ENCODE peak calls at places on chromosomes 2 and 18, in seven cellular contexts. One of them, this sample, is unnamed.

GRCh38 chr2:216713691-216714411 is 18.5 kb upstream of the IGFBP5 start:
- DNase-seq in pancreas: no peak
- DNase-seq in CD8-positive, alpha-beta T cell: no peak
- DNase-seq in SK-N-SH: no peak
- DNase-seq in PC-9: no peak
- DNase-seq in GM23248: peak; percentile 98
- DNase-seq in GM23338: no peak
- DNase-seq in this sample: peak; percentile 68

GRCh38 chr2:25993049-25993448 is 10.8 kb upstream of the KIF3C start:
- DNase-seq in GM23338: no peak
- DNase-seq in SK-N-SH: no peak
- DNase-seq in pancreas: no peak
- DNase-seq in CD8-positive, alpha-beta T cell: no peak
- DNase-seq in PC-9: no peak
- DNase-seq in GM23248: no peak
- DNase-seq in this sample: no peak

GRCh38 chr2:178865121-178865520 is 57.9 kb upstream of the TTN start:
- DNase-seq in pancreas: no peak
- DNase-seq in CD8-positive, alpha-beta T cell: no peak
- DNase-seq in SK-N-SH: no peak
- DNase-seq in PC-9: peak; percentile 54
- DNase-seq in GM23338: no peak
- DNase-seq in GM23248: peak; percentile 71
- DNase-seq in this sample: no peak

GRCh38 chr2:157155992-157156391 is 101.5 kb upstream of the GALNT5 start:
- DNase-seq in CD8-positive, alpha-beta T cell: no peak
- DNase-seq in GM23338: no peak
- DNase-seq in PC-9: no peak
- DNase-seq in pancreas: no peak
- DNase-seq in SK-N-SH: no peak
- DNase-seq in GM23248: no peak
- DNase-seq in this sample: no peak

GRCh38 chr2:239355139-239355538 is 45.7 kb downstream of the HDAC4 start:
- DNase-seq in PC-9: no peak
- DNase-seq in pancreas: no peak
- DNase-seq in CD8-positive, alpha-beta T cell: no peak
- DNase-seq in GM23248: peak; percentile 58
- DNase-seq in GM23338: no peak
- DNase-seq in SK-N-SH: no peak
- DNase-seq in this sample: no peak

GRCh38 chr2:239293450-239294430 is 107.1 kb downstream of the HDAC4 start:
- DNase-seq in GM23248: no peak
- DNase-seq in CD8-positive, alpha-beta T cell: peak; percentile 64
- DNase-seq in GM23338: no peak
- DNase-seq in SK-N-SH: no peak
- DNase-seq in PC-9: no peak
- DNase-seq in pancreas: no peak
- DNase-seq in this sample: peak; percentile 39

GRCh38 chr2:144441711-144442141 is 78.2 kb downstream of the ZEB2 start:
- DNase-seq in pancreas: no peak
- DNase-seq in GM23248: no peak
- DNase-seq in PC-9: no peak
- DNase-seq in GM23338: no peak
- DNase-seq in SK-N-SH: no peak
- DNase-seq in CD8-positive, alpha-beta T cell: no peak
- DNase-seq in this sample: no peak

GRCh38 chr2:233556756-233557736 is 9.5 kb downstream of the USP40 start:
- DNase-seq in SK-N-SH: no peak
- DNase-seq in GM23338: peak; percentile 24
- DNase-seq in pancreas: no peak
- DNase-seq in CD8-positive, alpha-beta T cell: no peak
- DNase-seq in PC-9: peak; percentile 55
- DNase-seq in GM23248: peak; percentile 61
- DNase-seq in this sample: no peak

GRCh38 chr2:14557111-14557510 is 75.4 kb upstream of the LRATD1 start:
- DNase-seq in GM23248: no peak
- DNase-seq in GM23338: no peak
- DNase-seq in CD8-positive, alpha-beta T cell: no peak
- DNase-seq in SK-N-SH: no peak
- DNase-seq in PC-9: no peak
- DNase-seq in pancreas: no peak
- DNase-seq in this sample: no peak

GRCh38 chr2:37625781-37626548 is 45.5 kb downstream of the CDC42EP3 start:
- DNase-seq in CD8-positive, alpha-beta T cell: peak; percentile 59
- DNase-seq in GM23338: no peak
- DNase-seq in pancreas: peak; percentile 20
- DNase-seq in PC-9: no peak
- DNase-seq in SK-N-SH: no peak
- DNase-seq in GM23248: peak; percentile 61
- DNase-seq in this sample: no peak

GRCh38 chr2:99571609-99572344 is 82.0 kb upstream of the REV1 start:
- DNase-seq in CD8-positive, alpha-beta T cell: no peak
- DNase-seq in pancreas: no peak
- DNase-seq in GM23248: peak; percentile 40
- DNase-seq in SK-N-SH: no peak
- DNase-seq in PC-9: no peak
- DNase-seq in GM23338: no peak
- DNase-seq in this sample: no peak

GRCh38 chr2:23460228-23460627 is 75.2 kb downstream of the KLHL29 start:
- DNase-seq in PC-9: no peak
- DNase-seq in SK-N-SH: no peak
- DNase-seq in CD8-positive, alpha-beta T cell: no peak
- DNase-seq in GM23248: peak; percentile 53
- DNase-seq in pancreas: no peak
- DNase-seq in GM23338: peak; percentile 46
- DNase-seq in this sample: no peak

GRCh38 chr2:109379507-109379906 is 234.3 kb downstream of the SEPTIN10 start:
- DNase-seq in GM23248: no peak
- DNase-seq in pancreas: no peak
- DNase-seq in CD8-positive, alpha-beta T cell: peak; percentile 3
- DNase-seq in GM23338: no peak
- DNase-seq in SK-N-SH: no peak
- DNase-seq in PC-9: no peak
- DNase-seq in this sample: no peak

GRCh38 chr18:10973579-10974260 is 175.6 kb downstream of the PIEZO2 start:
- DNase-seq in PC-9: no peak
- DNase-seq in SK-N-SH: no peak
- DNase-seq in GM23338: no peak
- DNase-seq in CD8-positive, alpha-beta T cell: no peak
- DNase-seq in GM23248: peak; percentile 53
- DNase-seq in pancreas: no peak
- DNase-seq in this sample: no peak

GRCh38 chr18:3261035-3261392 is 919 bp upstream of the MYL12B start:
- DNase-seq in GM23248: no peak
- DNase-seq in pancreas: no peak
- DNase-seq in SK-N-SH: no peak
- DNase-seq in GM23338: no peak
- DNase-seq in CD8-positive, alpha-beta T cell: no peak
- DNase-seq in PC-9: no peak
- DNase-seq in this sample: no peak

GRCh38 chr2:80244905-80245584 is 59.5 kb downstream of the LRRTM1 start:
- DNase-seq in CD8-positive, alpha-beta T cell: no peak
- DNase-seq in SK-N-SH: no peak
- DNase-seq in GM23338: no peak
- DNase-seq in PC-9: no peak
- DNase-seq in GM23248: no peak
- DNase-seq in pancreas: no peak
- DNase-seq in this sample: no peak

GRCh38 chr18:31512203-31512764 is 14.3 kb downstream of the DSG2 start:
- DNase-seq in GM23248: peak; percentile 42
- DNase-seq in SK-N-SH: no peak
- DNase-seq in PC-9: peak; percentile 72
- DNase-seq in pancreas: no peak
- DNase-seq in CD8-positive, alpha-beta T cell: no peak
- DNase-seq in GM23338: no peak
- DNase-seq in this sample: no peak

GRCh38 chr18:24026457-24026856 is 11.9 kb downstream of the TTC39C start:
- DNase-seq in GM23338: no peak
- DNase-seq in CD8-positive, alpha-beta T cell: no peak
- DNase-seq in pancreas: no peak
- DNase-seq in PC-9: no peak
- DNase-seq in GM23248: no peak
- DNase-seq in SK-N-SH: no peak
- DNase-seq in this sample: no peak

GRCh38 chr2:187934692-187935091 is 357.0 kb upstream of the GULP1 start:
- DNase-seq in pancreas: no peak
- DNase-seq in PC-9: no peak
- DNase-seq in GM23338: no peak
- DNase-seq in SK-N-SH: no peak
- DNase-seq in CD8-positive, alpha-beta T cell: no peak
- DNase-seq in GM23248: no peak
- DNase-seq in this sample: no peak

GRCh38 chr18:1760901-1761300 is 810.4 kb downstream of the METTL4 start:
- DNase-seq in CD8-positive, alpha-beta T cell: no peak
- DNase-seq in pancreas: no peak
- DNase-seq in GM23338: no peak
- DNase-seq in GM23248: no peak
- DNase-seq in PC-9: no peak
- DNase-seq in SK-N-SH: no peak
- DNase-seq in this sample: no peak

GRCh38 chr2:73700661-73701447 is 36.3 kb downstream of the TPRKB start:
- DNase-seq in CD8-positive, alpha-beta T cell: no peak
- DNase-seq in SK-N-SH: no peak
- DNase-seq in pancreas: no peak
- DNase-seq in GM23248: no peak
- DNase-seq in GM23338: no peak
- DNase-seq in PC-9: no peak
- DNase-seq in this sample: no peak

GRCh38 chr2:81692566-81692965 is 1388.0 kb upstream of the LRRTM1 start:
- DNase-seq in CD8-positive, alpha-beta T cell: no peak
- DNase-seq in GM23248: no peak
- DNase-seq in GM23338: no peak
- DNase-seq in SK-N-SH: no peak
- DNase-seq in pancreas: no peak
- DNase-seq in PC-9: no peak
- DNase-seq in this sample: no peak

GRCh38 chr2:38892819-38893218 is 3.1 kb downstream of the ARHGEF33 start:
- DNase-seq in CD8-positive, alpha-beta T cell: no peak
- DNase-seq in SK-N-SH: no peak
- DNase-seq in GM23248: peak; percentile 5
- DNase-seq in GM23338: no peak
- DNase-seq in PC-9: no peak
- DNase-seq in pancreas: no peak
- DNase-seq in this sample: no peak

GRCh38 chr2:101805146-101806088 is 107.9 kb downstream of the MAP4K4 start:
- DNase-seq in SK-N-SH: peak; percentile 52
- DNase-seq in GM23248: no peak
- DNase-seq in PC-9: peak; percentile 18
- DNase-seq in GM23338: peak; percentile 30
- DNase-seq in pancreas: no peak
- DNase-seq in CD8-positive, alpha-beta T cell: no peak
- DNase-seq in this sample: no peak
- H3K27ac ChIP-seq in SK-N-SH: peak overlapping the region; percentile 93
- H3K27ac ChIP-seq in GM23248: peak overlapping the region; percentile 72
- H3K27ac ChIP-seq in PC-9: peak overlapping the region; percentile 80
- H3K27ac ChIP-seq in GM23338: peak overlapping the region; percentile 82
- H3K27ac ChIP-seq in pancreas: no peak overlapping the region
- H3K27ac ChIP-seq in CD8-positive, alpha-beta T cell: no peak overlapping the region
- H3K27ac ChIP-seq in this sample: peak overlapping the region; percentile 35

DNA sequence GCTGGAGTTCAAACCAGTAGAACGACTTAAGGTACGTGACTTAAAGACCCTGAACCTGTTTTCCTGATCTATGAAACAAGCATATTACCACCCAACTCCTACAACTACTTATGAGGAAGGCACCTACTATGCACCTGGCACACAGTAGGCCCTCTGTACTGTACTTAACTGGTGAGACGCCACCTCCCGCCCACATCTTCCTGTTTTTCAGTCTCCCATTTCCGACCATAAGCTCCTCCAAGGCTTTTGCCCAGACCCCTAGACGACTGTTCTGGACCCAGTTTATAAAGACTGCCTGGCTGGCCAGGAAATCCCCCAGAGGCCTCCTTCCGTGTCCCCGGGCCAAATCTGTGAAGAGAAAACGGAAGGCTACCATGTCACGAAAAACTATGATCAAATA is 1.5 kb downstream of the GALNT14 start:
- DNase-seq in GM23338: no peak
- DNase-seq in SK-N-SH: no peak
- DNase-seq in CD8-positive, alpha-beta T cell: no peak
- DNase-seq in pancreas: no peak
- DNase-seq in PC-9: no peak
- DNase-seq in GM23248: no peak
- DNase-seq in this sample: no peak
- H3K4me3 ChIP-seq in GM23338: peak overlapping the region; percentile 60
- H3K4me3 ChIP-seq in SK-N-SH: no peak overlapping the region
- H3K4me3 ChIP-seq in CD8-positive, alpha-beta T cell: no peak overlapping the region
- H3K4me3 ChIP-seq in pancreas: peak overlapping the region; percentile 59
- H3K4me3 ChIP-seq in PC-9: peak overlapping the region; percentile 66
- H3K4me3 ChIP-seq in GM23248: peak overlapping the region; percentile 78
- H3K4me3 ChIP-seq in this sample: no peak overlapping the region

GRCh38 chr18:63182861-63183260 is 136.7 kb downstream of the BCL2 start:
- DNase-seq in pancreas: no peak
- DNase-seq in SK-N-SH: no peak
- DNase-seq in CD8-positive, alpha-beta T cell: no peak
- DNase-seq in PC-9: no peak
- DNase-seq in GM23338: no peak
- DNase-seq in GM23248: no peak
- DNase-seq in this sample: no peak

GRCh38 chr18:63182247-63182771 is 137.3 kb downstream of the BCL2 start:
- DNase-seq in PC-9: no peak
- DNase-seq in CD8-positive, alpha-beta T cell: no peak
- DNase-seq in GM23338: no peak
- DNase-seq in pancreas: no peak
- DNase-seq in GM23248: no peak
- DNase-seq in SK-N-SH: no peak
- DNase-seq in this sample: no peak

GRCh38 chr18:63181706-63182105 is 137.9 kb downstream of the BCL2 start:
- DNase-seq in PC-9: no peak
- DNase-seq in GM23248: no peak
- DNase-seq in pancreas: no peak
- DNase-seq in GM23338: no peak
- DNase-seq in CD8-positive, alpha-beta T cell: no peak
- DNase-seq in SK-N-SH: no peak
- DNase-seq in this sample: no peak

GRCh38 chr18:63183952-63184351 is 135.6 kb downstream of the BCL2 start:
- DNase-seq in pancreas: no peak
- DNase-seq in GM23338: no peak
- DNase-seq in PC-9: no peak
- DNase-seq in CD8-positive, alpha-beta T cell: no peak
- DNase-seq in GM23248: no peak
- DNase-seq in SK-N-SH: no peak
- DNase-seq in this sample: no peak

GRCh38 chr18:63183263-63183662 is 136.3 kb downstream of the BCL2 start:
- DNase-seq in CD8-positive, alpha-beta T cell: no peak
- DNase-seq in SK-N-SH: no peak
- DNase-seq in GM23248: no peak
- DNase-seq in pancreas: no peak
- DNase-seq in GM23338: no peak
- DNase-seq in PC-9: no peak
- DNase-seq in this sample: no peak
- H3K4me1 ChIP-seq in CD8-positive, alpha-beta T cell: peaks cover 61% of the 10 kb centered on the region
- H3K4me1 ChIP-seq in SK-N-SH: peaks cover 30% of the 10 kb centered on the region
- H3K4me1 ChIP-seq in GM23248: peaks cover 16% of the 10 kb centered on the region
- H3K4me1 ChIP-seq in pancreas: peaks cover 10% of the 10 kb centered on the region
- H3K4me1 ChIP-seq in GM23338: peaks cover 9% of the 10 kb centered on the region
- H3K4me1 ChIP-seq in PC-9: peaks cover 8% of the 10 kb centered on the region
- H3K4me1 ChIP-seq in this sample: peaks cover 79% of the 10 kb centered on the region

DNA sequence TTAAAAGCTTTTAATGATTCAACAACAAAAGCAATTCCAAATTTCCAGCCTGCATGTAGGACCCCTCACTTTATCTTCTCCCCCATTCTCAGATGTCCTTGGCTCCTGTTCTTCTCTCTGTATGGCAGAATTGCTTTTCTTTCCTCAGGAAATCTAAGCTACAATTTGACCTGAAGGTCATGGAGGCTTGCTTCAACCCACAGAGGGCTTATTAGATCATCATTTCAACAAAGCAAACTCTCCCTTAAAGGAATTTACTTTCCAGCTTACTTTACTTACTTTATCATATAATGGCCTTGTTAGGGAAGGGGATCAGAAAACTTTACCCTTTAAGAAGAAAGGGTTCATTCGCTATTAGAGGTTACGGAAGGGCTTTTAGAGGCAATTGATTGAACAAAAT is 211.5 kb downstream of the RAD51AP2 start:
- DNase-seq in GM23338: no peak
- DNase-seq in PC-9: no peak
- DNase-seq in GM23248: no peak
- DNase-seq in CD8-positive, alpha-beta T cell: no peak
- DNase-seq in SK-N-SH: no peak
- DNase-seq in pancreas: no peak
- DNase-seq in this sample: no peak
- H3K27ac ChIP-seq in GM23338: no peak overlapping the region
- H3K27ac ChIP-seq in PC-9: peak overlapping the region; percentile 27
- H3K27ac ChIP-seq in GM23248: no peak overlapping the region
- H3K27ac ChIP-seq in CD8-positive, alpha-beta T cell: no peak overlapping the region
- H3K27ac ChIP-seq in SK-N-SH: no peak overlapping the region
- H3K27ac ChIP-seq in pancreas: no peak overlapping the region
- H3K27ac ChIP-seq in this sample: no peak overlapping the region